ENCODE peak calls at places on chromosomes 11 and 22, in nine cellular contexts. One of them, this sample, is unnamed.

GRCh38 chr22:33787645-33788456 is 132.4 kb downstream of the LARGE1 start:
- DNase-seq in lower leg skin: no peak
- DNase-seq in brain microvascular endothelial cell: no peak
- DNase-seq in IMR-90: peak
- DNase-seq in MM.1S: peak
- DNase-seq in colonic mucosa: no peak
- DNase-seq in coronary artery: no peak
- DNase-seq in CD8-positive, alpha-beta memory T cell: no peak
- DNase-seq in heart left ventricle: no peak
- DNase-seq in this sample: no peak

GRCh38 chr11:130448416-130449068 is at the start of gene ADAMTS15:
- DNase-seq in lower leg skin: peak
- DNase-seq in brain microvascular endothelial cell: peak
- DNase-seq in IMR-90: peak
- DNase-seq in MM.1S: peak
- DNase-seq in colonic mucosa: peak
- DNase-seq in coronary artery: peak
- DNase-seq in CD8-positive, alpha-beta memory T cell: no peak
- DNase-seq in heart left ventricle: peak
- DNase-seq in this sample: no peak

GRCh38 chr11:12100429-12100828 is 10.0 kb upstream of the MICAL2 start:
- DNase-seq in lower leg skin: no peak
- DNase-seq in brain microvascular endothelial cell: no peak
- DNase-seq in IMR-90: no peak
- DNase-seq in MM.1S: no peak
- DNase-seq in colonic mucosa: peak
- DNase-seq in coronary artery: no peak
- DNase-seq in CD8-positive, alpha-beta memory T cell: no peak
- DNase-seq in heart left ventricle: no peak
- DNase-seq in this sample: no peak

GRCh38 chr11:75802913-75803820 is 11.8 kb upstream of the UVRAG start:
- DNase-seq in lower leg skin: peak
- DNase-seq in brain microvascular endothelial cell: peak
- DNase-seq in IMR-90: peak
- DNase-seq in MM.1S: peak
- DNase-seq in colonic mucosa: peak
- DNase-seq in coronary artery: no peak
- DNase-seq in CD8-positive, alpha-beta memory T cell: peak
- DNase-seq in heart left ventricle: peak
- DNase-seq in this sample: peak

GRCh38 chr11:33936745-33937612 is 45.1 kb upstream of the LMO2 start:
- DNase-seq in lower leg skin: peak
- DNase-seq in brain microvascular endothelial cell: peak
- DNase-seq in IMR-90: peak
- DNase-seq in MM.1S: no peak
- DNase-seq in colonic mucosa: peak
- DNase-seq in coronary artery: peak
- DNase-seq in CD8-positive, alpha-beta memory T cell: no peak
- DNase-seq in heart left ventricle: peak
- DNase-seq in this sample: no peak

GRCh38 chr11:119016216-119017009 is 1.7 kb downstream of the RPS25 start:
- DNase-seq in lower leg skin: no peak
- DNase-seq in brain microvascular endothelial cell: no peak
- DNase-seq in IMR-90: no peak
- DNase-seq in MM.1S: no peak
- DNase-seq in colonic mucosa: no peak
- DNase-seq in coronary artery: no peak
- DNase-seq in CD8-positive, alpha-beta memory T cell: no peak
- DNase-seq in heart left ventricle: no peak
- DNase-seq in this sample: no peak

GRCh38 chr11:75603791-75604736 is 42.0 kb downstream of the SERPINH1 start:
- DNase-seq in lower leg skin: no peak
- DNase-seq in brain microvascular endothelial cell: peak
- DNase-seq in IMR-90: peak
- DNase-seq in MM.1S: no peak
- DNase-seq in colonic mucosa: no peak
- DNase-seq in coronary artery: no peak
- DNase-seq in CD8-positive, alpha-beta memory T cell: no peak
- DNase-seq in heart left ventricle: no peak
- DNase-seq in this sample: no peak

GRCh38 chr11:71080239-71081097 is 171.9 kb downstream of the SHANK2 start:
- DNase-seq in lower leg skin: no peak
- DNase-seq in brain microvascular endothelial cell: peak
- DNase-seq in IMR-90: peak
- DNase-seq in MM.1S: peak
- DNase-seq in colonic mucosa: peak
- DNase-seq in coronary artery: no peak
- DNase-seq in CD8-positive, alpha-beta memory T cell: no peak
- DNase-seq in heart left ventricle: peak
- DNase-seq in this sample: no peak

GRCh38 chr22:35301370-35301874 is 1.7 kb downstream of the TOM1 start:
- DNase-seq in lower leg skin: peak
- DNase-seq in brain microvascular endothelial cell: peak
- DNase-seq in IMR-90: peak
- DNase-seq in MM.1S: no peak
- DNase-seq in colonic mucosa: no peak
- DNase-seq in coronary artery: no peak
- DNase-seq in CD8-positive, alpha-beta memory T cell: no peak
- DNase-seq in heart left ventricle: no peak
- DNase-seq in this sample: no peak

DNA sequence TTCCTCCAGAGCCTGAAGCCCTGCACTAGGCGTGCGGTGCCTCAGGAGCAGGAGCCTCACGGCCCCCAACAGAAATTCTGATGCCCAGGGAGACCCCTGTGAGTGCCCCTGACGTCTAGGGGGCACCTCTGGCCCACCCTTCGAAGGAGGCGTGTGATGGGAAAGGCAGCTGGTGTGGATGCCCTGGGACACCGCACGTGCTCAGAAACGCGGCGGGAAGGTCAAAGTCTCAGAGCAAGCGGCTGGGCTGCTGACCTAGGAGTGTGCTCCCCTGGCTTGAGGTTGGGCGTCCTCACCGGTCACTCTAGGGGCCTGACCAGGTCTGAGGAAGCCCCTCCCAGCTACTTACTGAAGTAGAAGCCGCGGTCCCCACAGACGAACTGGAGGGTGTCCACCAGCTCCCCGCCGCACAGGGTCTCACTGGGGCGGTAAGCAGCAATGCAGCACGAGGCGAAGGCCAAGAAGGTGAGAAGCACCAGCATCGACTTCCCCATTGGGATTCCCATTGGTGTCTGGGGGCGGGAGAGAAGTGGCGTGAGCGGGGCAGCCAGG is 4.1 kb downstream of the IGF2 start:
- DNase-seq in lower leg skin: no peak
- DNase-seq in brain microvascular endothelial cell: no peak
- DNase-seq in IMR-90: no peak
- DNase-seq in MM.1S: no peak
- DNase-seq in colonic mucosa: no peak
- DNase-seq in coronary artery: no peak
- DNase-seq in CD8-positive, alpha-beta memory T cell: no peak
- DNase-seq in heart left ventricle: peak
- DNase-seq in this sample: no peak
- H3K4me3 ChIP-seq in lower leg skin: no peak
- H3K4me3 ChIP-seq in brain microvascular endothelial cell: no peak
- H3K4me3 ChIP-seq in IMR-90: no peak
- H3K4me3 ChIP-seq in MM.1S: no peak
- H3K4me3 ChIP-seq in colonic mucosa: no peak
- H3K4me3 ChIP-seq in coronary artery: no peak
- H3K4me3 ChIP-seq in CD8-positive, alpha-beta memory T cell: no peak
- H3K4me3 ChIP-seq in heart left ventricle: peak
- H3K4me3 ChIP-seq in this sample: no peak

GRCh38 chr11:64207247-64208085 is 945 bp downstream of the FERMT3 start:
- DNase-seq in lower leg skin: peak
- DNase-seq in brain microvascular endothelial cell: peak
- DNase-seq in IMR-90: peak
- DNase-seq in MM.1S: no peak
- DNase-seq in colonic mucosa: peak
- DNase-seq in coronary artery: peak
- DNase-seq in CD8-positive, alpha-beta memory T cell: peak
- DNase-seq in heart left ventricle: peak
- DNase-seq in this sample: peak
- H3K4me3 ChIP-seq in lower leg skin: peak
- H3K4me3 ChIP-seq in brain microvascular endothelial cell: peak
- H3K4me3 ChIP-seq in IMR-90: no peak
- H3K4me3 ChIP-seq in MM.1S: peak
- H3K4me3 ChIP-seq in colonic mucosa: peak
- H3K4me3 ChIP-seq in coronary artery: peak
- H3K4me3 ChIP-seq in CD8-positive, alpha-beta memory T cell: peak
- H3K4me3 ChIP-seq in heart left ventricle: peak
- H3K4me3 ChIP-seq in this sample: peak

DNA sequence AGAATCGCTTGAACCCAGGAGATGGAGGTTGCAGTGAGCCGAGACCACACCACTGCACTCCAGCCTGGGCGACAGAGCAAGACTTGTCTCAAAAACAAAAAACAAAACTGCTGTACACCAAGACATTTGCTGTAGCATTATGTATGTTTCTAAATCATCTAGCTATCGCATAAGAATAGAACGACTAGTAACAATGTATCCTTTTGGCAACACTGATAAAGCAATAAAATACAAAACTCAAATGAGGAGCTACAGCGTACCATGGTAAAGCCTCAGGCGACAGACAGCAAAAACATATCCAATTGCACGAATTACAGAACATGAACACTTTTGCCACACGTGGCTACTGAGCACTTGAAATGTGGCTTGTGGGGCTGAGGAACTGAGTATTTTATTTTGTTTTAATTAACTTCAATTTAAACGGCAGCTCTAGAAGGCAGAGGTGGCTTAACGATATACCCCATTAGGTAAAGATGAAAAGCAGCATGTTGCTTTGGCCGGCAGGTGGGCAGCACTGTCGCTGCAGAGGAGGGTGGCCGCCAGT is 2.3 kb downstream of the TUBGCP6 start:
- DNase-seq in lower leg skin: no peak
- DNase-seq in brain microvascular endothelial cell: no peak
- DNase-seq in IMR-90: no peak
- DNase-seq in MM.1S: no peak
- DNase-seq in colonic mucosa: no peak
- DNase-seq in coronary artery: no peak
- DNase-seq in CD8-positive, alpha-beta memory T cell: no peak
- DNase-seq in heart left ventricle: no peak
- DNase-seq in this sample: no peak
- H3K4me3 ChIP-seq in lower leg skin: no peak
- H3K4me3 ChIP-seq in brain microvascular endothelial cell: peak
- H3K4me3 ChIP-seq in IMR-90: peak
- H3K4me3 ChIP-seq in MM.1S: peak
- H3K4me3 ChIP-seq in colonic mucosa: peak
- H3K4me3 ChIP-seq in coronary artery: peak
- H3K4me3 ChIP-seq in CD8-positive, alpha-beta memory T cell: peak
- H3K4me3 ChIP-seq in heart left ventricle: peak
- H3K4me3 ChIP-seq in this sample: peak

DNA sequence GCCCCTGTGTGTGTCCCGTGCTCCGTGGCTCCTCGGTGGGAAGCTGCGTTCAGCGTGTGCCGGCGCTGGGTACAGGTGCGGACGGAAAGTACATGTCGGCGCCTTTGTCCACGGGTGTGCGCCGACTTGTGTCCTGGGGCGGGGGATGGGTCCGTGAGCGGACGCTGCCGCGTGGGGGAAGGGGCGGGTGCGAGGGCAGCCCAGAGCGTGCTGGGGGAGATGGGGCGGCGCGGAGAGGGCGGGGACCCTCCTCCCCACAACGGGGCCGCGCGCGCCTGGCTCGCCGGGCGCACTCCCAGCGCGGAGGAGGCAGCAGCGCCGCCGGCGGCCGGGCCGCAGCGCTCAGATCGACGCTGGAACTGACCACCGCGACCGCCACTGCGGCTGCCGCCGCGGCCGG is 33.6 kb upstream of the RELT start:
- DNase-seq in lower leg skin: no peak
- DNase-seq in brain microvascular endothelial cell: no peak
- DNase-seq in IMR-90: no peak
- DNase-seq in MM.1S: no peak
- DNase-seq in colonic mucosa: no peak
- DNase-seq in coronary artery: no peak
- DNase-seq in CD8-positive, alpha-beta memory T cell: no peak
- DNase-seq in heart left ventricle: no peak
- DNase-seq in this sample: no peak
- H3K4me3 ChIP-seq in lower leg skin: no peak
- H3K4me3 ChIP-seq in brain microvascular endothelial cell: peak
- H3K4me3 ChIP-seq in IMR-90: no peak
- H3K4me3 ChIP-seq in MM.1S: no peak
- H3K4me3 ChIP-seq in colonic mucosa: no peak
- H3K4me3 ChIP-seq in coronary artery: peak
- H3K4me3 ChIP-seq in CD8-positive, alpha-beta memory T cell: no peak
- H3K4me3 ChIP-seq in heart left ventricle: peak
- H3K4me3 ChIP-seq in this sample: no peak

DNA sequence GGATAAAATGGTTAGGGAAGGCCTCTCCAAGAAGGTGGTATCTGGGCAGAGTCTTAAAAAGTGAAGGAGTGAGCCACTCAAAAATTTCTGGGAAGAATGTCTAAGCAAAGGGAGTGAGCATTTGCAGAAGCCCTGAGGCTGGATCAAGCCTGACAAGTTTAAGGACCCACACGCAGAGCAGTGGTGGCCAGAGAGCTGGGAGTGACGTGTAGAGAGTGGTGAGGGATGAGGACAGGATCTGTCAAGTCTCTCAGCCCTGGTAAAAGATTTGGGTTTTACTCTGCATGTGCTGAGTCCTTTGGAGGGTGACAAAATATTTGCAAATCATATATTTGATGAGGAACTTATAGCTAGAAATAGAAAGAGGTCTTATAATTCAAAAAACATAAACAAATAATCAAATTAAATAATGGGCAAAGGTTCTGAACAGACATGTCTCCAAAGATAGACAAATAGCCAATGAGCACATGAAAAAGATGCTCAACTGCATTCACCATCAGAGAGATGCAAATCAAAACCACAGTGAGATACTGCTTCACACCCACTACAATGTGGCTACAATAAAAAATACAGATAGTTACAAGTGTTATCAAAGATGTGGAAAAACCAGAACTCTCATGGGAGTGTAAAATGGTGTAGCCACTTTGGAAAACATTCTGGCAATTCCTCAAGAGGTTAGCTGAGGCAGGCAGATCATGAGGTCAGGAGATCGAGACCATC is 107.2 kb upstream of the NNMT start:
- DNase-seq in lower leg skin: no peak
- DNase-seq in brain microvascular endothelial cell: no peak
- DNase-seq in IMR-90: no peak
- DNase-seq in MM.1S: no peak
- DNase-seq in colonic mucosa: no peak
- DNase-seq in coronary artery: no peak
- DNase-seq in CD8-positive, alpha-beta memory T cell: no peak
- DNase-seq in heart left ventricle: no peak
- DNase-seq in this sample: no peak
- H3K4me3 ChIP-seq in lower leg skin: no peak
- H3K4me3 ChIP-seq in brain microvascular endothelial cell: no peak
- H3K4me3 ChIP-seq in IMR-90: no peak
- H3K4me3 ChIP-seq in MM.1S: no peak
- H3K4me3 ChIP-seq in colonic mucosa: no peak
- H3K4me3 ChIP-seq in coronary artery: no peak
- H3K4me3 ChIP-seq in CD8-positive, alpha-beta memory T cell: no peak
- H3K4me3 ChIP-seq in heart left ventricle: no peak
- H3K4me3 ChIP-seq in this sample: no peak